ENCODE peak calls at places on chromosomes 4 and X, in eight cellular contexts. A is stimulated activated CD8-positive, alpha-beta memory T cell treated with anti-CD3 and anti-CD28 coated beads, Interleukin-15, amount 100 ng/mL, for 24 hours; O is ELF-1; Q is EH; G is fibroblast of pulmonary artery; I is activated naive CD4-positive, alpha-beta T cell treated with Interleukin-2 at 50 U/mL for 16 hours; M is putamen; T is fibroblast of lung. L is an unnamed sample.

GRCh38 chr4:79599691-79600090 is 191.7 kb upstream of the GK2 start:
- DNase-seq in A (no peak), O (no peak), Q (no peak), G (no peak), I (no peak), M (no peak), T (no peak), L (no peak)

GRCh38 chr4:157674699-157675098 is 454.2 kb downstream of the GRIA2 start:
- DNase-seq in A (no peak), O (no peak), Q (no peak), G (no peak), I (no peak), M (peak; percentile 69), T (no peak), L (no peak)

GRCh38 chr4:101348367-101348827 is 1.1 kb upstream of the PPP3CA start:
- DNase-seq in A (no peak), O (no peak), Q (no peak), G (no peak), I (no peak), M (no peak), T (no peak), L (no peak)

GRCh38 chr4:185143596-185143969 is 517 bp downstream of the SLC25A4 start:
- DNase-seq in A (no peak), O (no peak), Q (peak; percentile 65), G (no peak), I (peak; percentile 25), M (peak; percentile 50), T (peak; percentile 38), L (peak; percentile 12)

GRCh38 chr4:38856524-38857337 is at the start of gene TLR6:
- DNase-seq in A (no peak), O (peak; percentile 70), Q (peak; percentile 59), G (peak; percentile 74), I (peak; percentile 62), M (no peak), T (peak; percentile 48), L (no peak)

GRCh38 chr4:3422241-3422801 is 19.4 kb upstream of the HGFAC start:
- DNase-seq in A (no peak), O (no peak), Q (no peak), G (no peak), I (no peak), M (no peak), T (no peak), L (no peak)

GRCh38 chr4:27360651-27361347 is 500.2 kb downstream of the STIM2 start:
- DNase-seq in A (no peak), O (peak; percentile 39), Q (peak; percentile 91), G (peak; percentile 87), I (no peak), M (no peak), T (peak; percentile 88), L (peak; percentile 84)

GRCh38 chr4:140046037-140046436 is 107.9 kb downstream of the MAML3 start:
- DNase-seq in A (no peak), O (no peak), Q (no peak), G (no peak), I (no peak), M (no peak), T (no peak), L (no peak)

GRCh38 chrX:47498411-47498810 is 15.4 kb upstream of the ZNF41 start:
- DNase-seq in A (no peak), O (peak; percentile 82), Q (peak; percentile 25), G (no peak), I (no peak), M (no peak), T (no peak), L (no peak)

GRCh38 chrX:153816821-153817220 is 13.5 kb downstream of the PDZD4 start:
- DNase-seq in A (no peak), O (peak; percentile 55), Q (no peak), G (no peak), I (peak; percentile 46), M (no peak), T (no peak), L (no peak)

GRCh38 chr4:41192136-41192535 is 22.2 kb downstream of the APBB2 start:
- DNase-seq in A (no peak), O (no peak), Q (peak; percentile 38), G (peak; percentile 75), I (no peak), M (no peak), T (peak; percentile 59), L (peak; percentile 53)

GRCh38 chrX:146863566-146863965 is 49.0 kb upstream of the CXorf51A start:
- DNase-seq in A (no peak), O (no peak), Q (no peak), G (no peak), I (no peak), M (no peak), T (no peak), L (no peak)

GRCh38 chr4:16721618-16722291 is 176.7 kb downstream of the LDB2 start:
- DNase-seq in A (no peak), O (no peak), Q (peak; percentile 88), G (peak; percentile 82), I (no peak), M (no peak), T (peak; percentile 89), L (peak; percentile 87)

GRCh38 chr4:7624361-7624760 is 189.6 kb upstream of the PSAPL1 start:
- DNase-seq in A (no peak), O (no peak), Q (peak; percentile 28), G (no peak), I (no peak), M (no peak), T (no peak), L (no peak)

L was measured in astrocyte.